ENCODE peak calls at places on chromosomes 13 and 19, in four cellular contexts. G is MM.1S; U is CD8-positive, alpha-beta T cell; Z is RWPE1. X is an unnamed sample.

GRCh38 chr19:45526143-45526542 is 18.9 kb downstream of the VASP start:
- DNase-seq in G (no peak), U (no peak), Z (peak), X (no peak)

GRCh38 chr19:52992109-52993004 is 21.4 kb upstream of the ERVV-1 start:
- DNase-seq in G (no peak), U (no peak), Z (no peak), X (no peak)

GRCh38 chr19:23263870-23264590 is 13.8 kb upstream of the ZNF724 start:
- DNase-seq in G (no peak), U (no peak), Z (no peak), X (no peak)

GRCh38 chr19:15810335-15810734 is 5.1 kb downstream of the OR10H1 start:
- DNase-seq in G (no peak), U (no peak), Z (peak), X (no peak)

GRCh38 chr19:41531438-41532311 is 44.3 kb upstream of the CEACAM21 start:
- DNase-seq in G (no peak), U (peak), Z (peak), X (no peak)

GRCh38 chr19:41325947-41326706 is 16.2 kb downstream of the CCDC97 start:
- DNase-seq in G (no peak), U (peak), Z (no peak), X (no peak)

GRCh38 chr13:33125821-33126570 is 109.8 kb downstream of the KL start:
- DNase-seq in G (no peak), U (no peak), Z (peak), X (peak)

GRCh38 chr19:34778342-34778741 is 5.3 kb upstream of the ZNF599 start:
- DNase-seq in G (no peak), U (no peak), Z (no peak), X (no peak)

GRCh38 chr19:12840091-12841079 is 2.1 kb downstream of the MAST1 start:
- DNase-seq in G (peak), U (peak), Z (peak), X (peak)

GRCh38 chr13:108572782-108573211 is 56.6 kb upstream of the MYO16 start:
- DNase-seq in G (no peak), U (no peak), Z (no peak), X (no peak)

GRCh38 chr19:7303470-7303869 is 9.3 kb upstream of the INSR start:
- DNase-seq in G (no peak), U (no peak), Z (no peak), X (no peak)

GRCh38 chr13:74423434-74423833 is 289.2 kb upstream of the KLF12 start:
- DNase-seq in G (no peak), U (no peak), Z (no peak), X (no peak)

GRCh38 chr13:109385161-109385560 is 401.2 kb downstream of the IRS2 start:
- DNase-seq in G (no peak), U (no peak), Z (no peak), X (no peak)

GRCh38 chr13:39510296-39510695 is 92.7 kb downstream of the LHFPL6 start:
- DNase-seq in G (peak), U (no peak), Z (peak), X (no peak)

GRCh38 chr19:6736917-6737283 is 480 bp downstream of the GPR108 start:
- DNase-seq in G (peak), U (no peak), Z (no peak), X (no peak)

GRCh38 chr19:44582581-44583265 is 30.6 kb upstream of the IGSF23 start:
- DNase-seq in G (no peak), U (no peak), Z (no peak), X (no peak)

GRCh38 chr13:113934576-113934975 is 39.3 kb downstream of the C13orf46 start:
- DNase-seq in G (no peak), U (no peak), Z (no peak), X (no peak)

GRCh38 chr19:3366761-3367571 is 583 bp downstream of the NFIC start:
- DNase-seq in G (no peak), U (no peak), Z (no peak), X (no peak)

GRCh38 chr19:38562096-38562495 is 55.7 kb downstream of the MAP4K1 start:
- DNase-seq in G (no peak), U (no peak), Z (no peak), X (no peak)

GRCh38 chr13:92849381-92849780 is 377.2 kb upstream of the GPC6 start:
- DNase-seq in G (no peak), U (no peak), Z (no peak), X (no peak)

GRCh38 chr13:98959775-98960325 is 18.0 kb downstream of the DOCK9 start:
- DNase-seq in G (no peak), U (no peak), Z (no peak), X (no peak)

GRCh38 chr13:89982406-89983085 is 1364.9 kb upstream of the MIR17HG start:
- DNase-seq in G (no peak), U (no peak), Z (no peak), X (no peak)

GRCh38 chr13:75371223-75371622 is 110.7 kb downstream of the TBC1D4 start:
- DNase-seq in G (no peak), U (no peak), Z (no peak), X (no peak)

GRCh38 chr13:102128216-102128800 is 273.5 kb downstream of the FGF14 start:
- DNase-seq in G (no peak), U (no peak), Z (peak), X (peak)

GRCh38 chr19:2761309-2761677 is 21.5 kb upstream of the SLC39A3 start:
- DNase-seq in G (no peak), U (no peak), Z (no peak), X (no peak)

GRCh38 chr19:31406106-31406505 is 56.9 kb upstream of the TSHZ3 start:
- DNase-seq in G (no peak), U (no peak), Z (no peak), X (no peak)

GRCh38 chr19:31402931-31403330 is 53.7 kb upstream of the TSHZ3 start:
- DNase-seq in G (no peak), U (no peak), Z (no peak), X (no peak)

GRCh38 chr19:31413353-31413752 is 64.1 kb upstream of the TSHZ3 start:
- DNase-seq in G (no peak), U (no peak), Z (no peak), X (no peak)

GRCh38 chr19:31408460-31409124 is 59.4 kb upstream of the TSHZ3 start:
- DNase-seq in G (no peak), U (no peak), Z (peak), X (peak)
- H3K27ac ChIP-seq in G (no peak), U (no peak), Z (peak), X (peak)

GRCh38 chr19:47176627-47177090 is 46.0 kb downstream of the SAE1 start:
- DNase-seq in G (no peak), U (peak), Z (no peak), X (no peak)
- H3K27ac ChIP-seq in G (no peak), U (peak), Z (peak), X (no peak)

DNA sequence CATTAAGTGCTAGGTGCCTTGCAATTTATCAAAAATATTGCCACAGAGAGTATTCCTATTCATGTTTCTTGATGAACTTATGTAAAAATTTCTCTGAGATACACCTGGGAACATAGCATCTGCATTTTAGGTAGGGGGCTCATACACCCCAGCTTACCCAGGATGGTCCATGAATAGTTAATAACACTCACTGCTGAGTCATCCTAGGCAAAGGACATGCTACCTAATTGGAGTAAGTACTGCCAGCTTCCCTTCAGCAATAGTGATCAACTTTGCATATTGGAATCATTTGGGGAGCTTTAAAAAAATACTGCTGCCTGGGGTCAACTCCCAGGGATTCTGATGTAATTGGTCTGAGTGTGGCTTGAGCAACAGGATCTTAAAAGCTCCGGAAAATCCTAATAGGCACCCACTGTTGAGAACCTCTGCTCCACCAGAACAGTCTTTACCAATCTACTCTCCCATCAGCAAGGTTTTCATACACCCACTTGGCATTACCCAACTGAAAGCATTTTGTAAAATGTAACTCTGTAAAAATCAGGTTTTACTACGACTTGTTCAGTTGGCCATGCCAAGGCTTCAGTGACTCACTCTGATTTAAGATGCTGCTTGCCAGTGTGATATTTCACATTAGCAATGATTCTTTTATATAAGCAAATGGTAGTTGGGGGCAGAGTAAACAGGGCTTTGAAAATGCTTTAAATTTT is 67.2 kb upstream of the FNDC3A start:
- DNase-seq in G (no peak), U (no peak), Z (peak), X (no peak)
- H3K27ac ChIP-seq in G (no peak), U (no peak), Z (no peak), X (no peak)

GRCh38 chr19:5003781-5004180 is 34.9 kb downstream of the KDM4B start:
- DNase-seq in G (no peak), U (no peak), Z (no peak), X (no peak)

GRCh38 chr19:5001547-5002131 is 32.7 kb downstream of the KDM4B start:
- DNase-seq in G (peak), U (peak), Z (peak), X (no peak)

GRCh38 chr19:5000120-5000611 is 31.3 kb downstream of the KDM4B start:
- DNase-seq in G (no peak), U (no peak), Z (no peak), X (no peak)

GRCh38 chr19:5005096-5005495 is 36.2 kb downstream of the KDM4B start:
- DNase-seq in G (no peak), U (no peak), Z (no peak), X (no peak)

GRCh38 chr19:5002143-5002542 is 33.2 kb downstream of the KDM4B start:
- DNase-seq in G (no peak), U (no peak), Z (no peak), X (no peak)
- H3K27ac ChIP-seq in G (no peak), U (no peak), Z (peak), X (no peak)

GRCh38 chr13:77810891-77811290 is 107.7 kb downstream of the EDNRB start:
- DNase-seq in G (no peak), U (no peak), Z (no peak), X (no peak)

GRCh38 chr13:77815330-77815729 is 103.3 kb downstream of the EDNRB start:
- DNase-seq in G (no peak), U (no peak), Z (no peak), X (no peak)

GRCh38 chr13:77811981-77812380 is 106.7 kb downstream of the EDNRB start:
- DNase-seq in G (no peak), U (no peak), Z (no peak), X (no peak)

DNA sequence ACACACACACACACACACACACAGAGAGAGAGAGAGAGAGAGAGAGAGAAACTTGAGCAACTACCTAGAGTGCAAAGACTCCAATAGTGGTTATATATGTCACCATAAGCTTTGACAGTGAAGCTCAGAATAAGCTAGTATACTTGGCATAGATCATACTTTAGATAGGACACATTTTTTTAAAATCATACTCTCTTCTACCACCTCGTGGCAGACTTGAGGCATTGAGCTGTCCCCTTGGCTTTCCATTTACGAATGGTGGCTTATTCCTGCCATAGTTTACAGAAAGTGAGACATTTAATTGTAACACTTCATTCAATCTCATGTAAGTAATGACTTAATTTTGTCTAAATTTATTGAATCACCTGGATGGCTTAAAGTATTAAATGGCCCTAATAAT is 108.2 kb downstream of the EDNRB start:
- DNase-seq in G (peak), U (no peak), Z (no peak), X (no peak)
- H3K27ac ChIP-seq in G (no peak), U (no peak), Z (no peak), X (no peak)

GRCh38 chr19:27652281-27652680 is 1560.7 kb downstream of the UQCRFS1 start:
- DNase-seq in G (no peak), U (no peak), Z (no peak), X (no peak)
- H3K27ac ChIP-seq in G (no peak), U (no peak), Z (no peak), X (no peak)

DNA sequence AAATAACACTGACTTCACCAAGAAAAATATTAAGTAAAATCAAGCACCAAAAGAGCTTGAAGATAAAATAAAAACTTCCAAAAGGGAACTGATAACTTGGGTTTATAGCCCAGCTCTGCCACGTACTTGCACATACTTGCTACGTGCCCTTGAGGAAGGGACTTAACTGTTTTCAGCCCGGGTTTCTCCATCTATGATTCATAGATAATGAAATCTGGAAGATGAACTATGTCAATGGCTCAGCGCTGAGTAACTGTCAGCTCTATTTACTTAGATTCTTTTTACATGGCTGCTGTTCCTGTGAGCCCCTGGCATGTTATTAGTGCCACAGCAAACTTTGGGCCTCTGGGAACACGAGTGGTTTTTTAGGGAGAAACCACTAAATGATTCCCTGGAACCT is 9.6 kb upstream of the ZC3H13 start:
- DNase-seq in G (no peak), U (no peak), Z (peak), X (peak)
- H3K27ac ChIP-seq in G (no peak), U (no peak), Z (no peak), X (peak)

GRCh38 chr13:95500136-95500718 is 52.3 kb upstream of the CLDN10 start:
- DNase-seq in G (no peak), U (no peak), Z (no peak), X (no peak)
- H3K27ac ChIP-seq in G (no peak), U (no peak), Z (no peak), X (no peak)

GRCh38 chr19:1123885-1124677 is 20.3 kb downstream of the GPX4 start:
- DNase-seq in G (no peak), U (no peak), Z (no peak), X (no peak)
- H3K27ac ChIP-seq in G (no peak), U (no peak), Z (peak), X (no peak)

DNA sequence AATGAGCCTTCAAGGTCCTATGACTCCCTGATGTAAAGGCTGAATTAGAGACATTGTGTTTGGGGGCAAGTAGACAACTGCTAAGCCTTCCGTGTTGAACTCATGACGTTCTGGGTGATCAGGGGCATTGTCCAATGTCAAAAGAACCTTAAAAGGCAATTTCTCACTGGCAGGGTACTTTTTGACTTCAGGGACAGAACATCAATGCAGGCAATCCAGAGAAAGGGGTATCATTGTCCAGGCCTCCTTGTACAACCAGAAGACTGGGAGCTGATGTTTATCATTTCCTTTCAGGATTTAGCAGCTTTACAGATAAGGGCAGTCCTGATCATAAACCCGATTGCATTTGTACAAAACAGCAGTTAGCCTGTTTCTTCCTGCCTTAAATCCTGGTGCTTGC is 25.0 kb upstream of the SMAD9 start:
- DNase-seq in G (no peak), U (no peak), Z (no peak), X (no peak)
- H3K27ac ChIP-seq in G (no peak), U (no peak), Z (no peak), X (no peak)